ENCODE peak calls at places on chromosomes 11 and 22, in nine cellular contexts. R, B, V, D, Q, O, P, I and C are unnamed samples.

GRCh38 chr11:75867778-75868374 is 52.9 kb downstream of the UVRAG start:
- DNase-seq in Q (peak; percentile 59), P (no peak), R (no peak), V (peak; percentile 74), D (peak; percentile 70), O (no peak), B (peak; percentile 17), I (peak; percentile 62), C (no peak)

GRCh38 chr22:17945851-17946690 is 78.3 kb downstream of the MICAL3 start:
- DNase-seq in V (no peak), D (no peak), Q (no peak), R (no peak), I (no peak), P (no peak), B (no peak), O (peak; percentile 54), C (no peak)

GRCh38 chr22:37025500-37026070 is 6.0 kb downstream of the MPST start:
- DNase-seq in O (no peak), I (no peak), V (no peak), R (no peak), D (no peak), P (no peak), Q (no peak), B (no peak), C (no peak)

GRCh38 chr22:47029244-47030001 is 267.0 kb downstream of the TBC1D22A start:
- DNase-seq in V (no peak), I (no peak), O (peak; percentile 59), Q (no peak), R (no peak), D (no peak), B (no peak), P (peak; percentile 6), C (no peak)

GRCh38 chr11:119993732-119994131 is 144.2 kb downstream of the TRIM29 start:
- DNase-seq in P (no peak), B (no peak), Q (no peak), R (no peak), O (no peak), V (no peak), D (no peak), I (no peak), C (no peak)

GRCh38 chr22:45597460-45598192 is 74.0 kb upstream of the ATXN10 start:
- DNase-seq in O (no peak), R (no peak), P (no peak), Q (peak; percentile 60), V (no peak), B (no peak), I (no peak), D (no peak), C (no peak)

GRCh38 chr11:2175659-2176058 is 4.0 kb upstream of the TH start:
- DNase-seq in D (peak; percentile 29), O (no peak), P (no peak), R (no peak), V (peak; percentile 30), B (no peak), Q (peak; percentile 64), I (peak; percentile 52), C (no peak)

GRCh38 chr11:68539370-68539769 is 78.8 kb downstream of the PPP6R3 start:
- DNase-seq in R (no peak), V (no peak), O (no peak), B (no peak), D (no peak), Q (no peak), P (no peak), I (no peak), C (no peak)

GRCh38 chr11:28836285-28837081 is 728.3 kb downstream of the METTL15 start:
- DNase-seq in V (peak; percentile 99), O (no peak), Q (no peak), R (no peak), P (no peak), B (no peak), D (peak; percentile 95), I (peak; percentile 99), C (no peak)

GRCh38 chr11:122983438-122984185 is 2.0 kb upstream of the BSX start:
- DNase-seq in D (no peak), I (no peak), O (no peak), Q (peak; percentile 89), R (no peak), V (no peak), P (no peak), B (no peak), C (no peak)

GRCh38 chr11:13169709-13170108 is 107.9 kb upstream of the BMAL1 start:
- DNase-seq in Q (no peak), B (no peak), P (no peak), I (peak; percentile 94), D (peak; percentile 94), O (no peak), V (peak; percentile 90), R (no peak), C (no peak)

GRCh38 chr11:64120951-64121569 is 44.9 kb downstream of the MACROD1 start:
- DNase-seq in P (peak; percentile 39), O (peak; percentile 86), Q (no peak), I (peak; percentile 24), D (peak; percentile 9), V (no peak), B (peak; percentile 24), R (no peak), C (no peak)

GRCh38 chr11:64115751-64116522 is 50.0 kb downstream of the MACROD1 start:
- DNase-seq in R (no peak), Q (no peak), V (no peak), O (no peak), D (no peak), I (no peak), B (no peak), P (no peak), C (no peak)

GRCh38 chr11:64118871-64119495 is 46.9 kb downstream of the MACROD1 start:
- DNase-seq in I (no peak), V (no peak), D (no peak), R (no peak), Q (no peak), P (no peak), O (no peak), B (no peak), C (peak; percentile 72)

GRCh38 chr11:64119748-64120147 is 46.2 kb downstream of the MACROD1 start:
- DNase-seq in V (no peak), I (no peak), O (no peak), D (no peak), B (no peak), R (no peak), Q (no peak), P (no peak), C (no peak)

GRCh38 chr11:64117763-64118459 is 48.0 kb downstream of the MACROD1 start:
- DNase-seq in P (no peak), O (no peak), V (no peak), D (no peak), R (no peak), Q (no peak), I (no peak), B (no peak), C (no peak)
- TF ChIP-seq CTCF in P (no peak), O (no peak), V (no peak), D (no peak), R (no peak), Q (no peak), I (no peak), B (no peak), C (no peak)

GRCh38 chr11:11078344-11078743 is 220.5 kb upstream of the ZBED5 start:
- DNase-seq in B (no peak), V (peak; percentile 17), O (no peak), Q (no peak), D (peak; percentile 23), I (peak; percentile 28), P (no peak), R (no peak), C (no peak)
- TF ChIP-seq CTCF in B (no peak), V (no peak), O (peak; percentile 33), Q (peak; percentile 22), D (peak; percentile 5), I (peak; percentile 37), P (no peak), R (no peak), C (no peak)

DNA sequence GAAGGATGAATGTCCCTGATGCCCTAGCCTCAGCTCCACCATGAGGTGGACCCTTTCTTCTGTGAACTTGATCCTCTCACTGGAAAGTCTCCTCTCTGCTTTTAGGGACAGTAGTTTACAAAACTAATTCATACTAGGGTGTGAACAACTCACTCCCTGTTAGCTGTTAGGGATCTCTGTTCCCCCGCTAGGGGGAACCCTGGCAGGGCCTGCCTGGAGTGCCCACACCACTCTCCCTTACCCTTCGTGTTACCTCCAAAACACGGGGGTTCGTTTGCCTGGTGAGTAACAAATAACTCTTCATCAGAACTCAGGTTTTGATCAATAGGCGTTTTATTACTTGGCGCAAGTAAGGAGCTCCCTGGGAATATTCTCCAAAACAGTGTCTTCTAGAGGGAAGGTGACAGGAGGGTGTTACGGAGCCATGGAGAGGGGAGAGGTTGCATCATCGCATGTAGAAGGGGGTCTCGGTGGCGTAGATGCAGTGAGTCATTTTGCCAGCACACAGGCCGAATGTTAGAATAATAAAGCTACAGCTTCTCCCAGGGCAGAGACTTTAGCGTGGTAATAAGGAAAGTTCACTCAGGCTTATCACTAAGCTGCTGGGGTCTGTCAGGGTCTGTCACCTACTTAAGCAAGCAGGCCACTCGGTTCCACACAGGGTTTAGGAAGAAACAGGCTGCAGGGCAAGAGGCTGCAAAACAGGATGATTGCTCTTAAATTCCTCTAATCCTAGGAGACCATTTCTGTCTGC is 45.8 kb downstream of the C11orf96 start:
- DNase-seq in P (no peak), I (peak; percentile 59), D (peak; percentile 56), B (no peak), O (no peak), V (peak; percentile 61), R (no peak), Q (no peak), C (no peak)
- TF ChIP-seq CTCF in P (peak; percentile 41), I (peak; percentile 27), D (peak; percentile 61), B (peak; percentile 32), O (no peak), V (peak; percentile 56), R (no peak), Q (peak; percentile 43), C (no peak)

DNA sequence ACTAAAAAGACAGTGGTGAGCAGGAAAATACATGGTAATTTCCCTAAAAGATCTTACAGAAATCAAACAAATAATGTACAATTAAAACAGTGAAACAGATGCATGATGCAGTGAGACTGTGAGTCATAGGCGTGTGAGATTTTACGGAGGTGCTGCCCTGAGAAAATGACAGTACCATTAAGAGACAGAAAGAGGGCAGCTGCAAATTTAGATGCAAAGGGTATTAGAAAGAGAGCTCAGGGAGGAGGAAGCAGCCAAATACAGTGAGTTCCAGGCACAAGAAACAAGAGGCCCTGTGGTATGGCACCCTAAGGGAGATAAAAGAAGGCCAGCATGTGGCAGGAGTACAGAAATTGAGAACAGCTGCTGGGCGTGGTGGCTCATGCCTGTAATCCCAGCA is 88.5 kb upstream of the FIBIN start:
- DNase-seq in D (peak; percentile 51), Q (peak; percentile 2), R (no peak), O (no peak), V (peak; percentile 55), I (peak; percentile 4), P (no peak), B (no peak), C (no peak)
- TF ChIP-seq CTCF in D (no peak), Q (no peak), R (no peak), O (no peak), V (no peak), I (no peak), P (no peak), B (no peak), C (no peak)